ENCODE peak calls at places on chromosomes 12 and 14, in nine cellular contexts. One of them, this sample, is unnamed.

GRCh38 chr14:39203659-39204606 is 28.9 kb downstream of the PNN start:
- DNase-seq in LHCN-M2: no peak
- DNase-seq in lower leg skin: no peak
- DNase-seq in naive B cell: no peak
- DNase-seq in cardiac muscle cell: no peak
- DNase-seq in H7: no peak
- DNase-seq in M059J: peak
- DNase-seq in tibial artery: no peak
- DNase-seq in activated T-helper 9 cell treated with anti-CD3 and anti-CD28 coated beads, Interleukin-2, amount 50 U/mL, for 16 hours: no peak
- DNase-seq in this sample: no peak

GRCh38 chr12:109959411-109960093 is 36.6 kb downstream of the GIT2 start:
- DNase-seq in LHCN-M2: no peak
- DNase-seq in lower leg skin: no peak
- DNase-seq in naive B cell: no peak
- DNase-seq in cardiac muscle cell: no peak
- DNase-seq in H7: no peak
- DNase-seq in M059J: no peak
- DNase-seq in tibial artery: no peak
- DNase-seq in activated T-helper 9 cell treated with anti-CD3 and anti-CD28 coated beads, Interleukin-2, amount 50 U/mL, for 16 hours: no peak
- DNase-seq in this sample: no peak

GRCh38 chr12:40622246-40622838 is 69.9 kb upstream of the CNTN1 start:
- DNase-seq in LHCN-M2: peak
- DNase-seq in lower leg skin: peak
- DNase-seq in naive B cell: no peak
- DNase-seq in cardiac muscle cell: peak
- DNase-seq in H7: peak
- DNase-seq in M059J: peak
- DNase-seq in tibial artery: peak
- DNase-seq in activated T-helper 9 cell treated with anti-CD3 and anti-CD28 coated beads, Interleukin-2, amount 50 U/mL, for 16 hours: no peak
- DNase-seq in this sample: peak

GRCh38 chr12:62792526-62792925 is 142.4 kb downstream of the PPM1H start:
- DNase-seq in LHCN-M2: no peak
- DNase-seq in lower leg skin: no peak
- DNase-seq in naive B cell: no peak
- DNase-seq in cardiac muscle cell: no peak
- DNase-seq in H7: no peak
- DNase-seq in M059J: no peak
- DNase-seq in tibial artery: no peak
- DNase-seq in activated T-helper 9 cell treated with anti-CD3 and anti-CD28 coated beads, Interleukin-2, amount 50 U/mL, for 16 hours: no peak
- DNase-seq in this sample: no peak

GRCh38 chr12:29286081-29286800 is 94.7 kb downstream of the ERGIC2 start:
- DNase-seq in LHCN-M2: no peak
- DNase-seq in lower leg skin: no peak
- DNase-seq in naive B cell: no peak
- DNase-seq in cardiac muscle cell: peak
- DNase-seq in H7: no peak
- DNase-seq in M059J: peak
- DNase-seq in tibial artery: no peak
- DNase-seq in activated T-helper 9 cell treated with anti-CD3 and anti-CD28 coated beads, Interleukin-2, amount 50 U/mL, for 16 hours: no peak
- DNase-seq in this sample: no peak

GRCh38 chr12:117167769-117168168 is 22.5 kb downstream of the FBXO21 start:
- DNase-seq in LHCN-M2: no peak
- DNase-seq in lower leg skin: no peak
- DNase-seq in naive B cell: no peak
- DNase-seq in cardiac muscle cell: no peak
- DNase-seq in H7: no peak
- DNase-seq in M059J: no peak
- DNase-seq in tibial artery: no peak
- DNase-seq in activated T-helper 9 cell treated with anti-CD3 and anti-CD28 coated beads, Interleukin-2, amount 50 U/mL, for 16 hours: no peak
- DNase-seq in this sample: no peak

GRCh38 chr12:104354167-104354867 is 50.8 kb downstream of the EID3 start:
- DNase-seq in LHCN-M2: no peak
- DNase-seq in lower leg skin: peak
- DNase-seq in naive B cell: no peak
- DNase-seq in cardiac muscle cell: no peak
- DNase-seq in H7: no peak
- DNase-seq in M059J: no peak
- DNase-seq in tibial artery: no peak
- DNase-seq in activated T-helper 9 cell treated with anti-CD3 and anti-CD28 coated beads, Interleukin-2, amount 50 U/mL, for 16 hours: no peak
- DNase-seq in this sample: no peak

GRCh38 chr14:85528882-85529585 is 910 bp upstream of the FLRT2 start:
- DNase-seq in LHCN-M2: peak
- DNase-seq in lower leg skin: peak
- DNase-seq in naive B cell: no peak
- DNase-seq in cardiac muscle cell: peak
- DNase-seq in H7: peak
- DNase-seq in M059J: no peak
- DNase-seq in tibial artery: no peak
- DNase-seq in activated T-helper 9 cell treated with anti-CD3 and anti-CD28 coated beads, Interleukin-2, amount 50 U/mL, for 16 hours: no peak
- DNase-seq in this sample: no peak

GRCh38 chr12:122040579-122041386 is 19.1 kb downstream of the BCL7A start:
- DNase-seq in LHCN-M2: no peak
- DNase-seq in lower leg skin: no peak
- DNase-seq in naive B cell: no peak
- DNase-seq in cardiac muscle cell: no peak
- DNase-seq in H7: no peak
- DNase-seq in M059J: no peak
- DNase-seq in tibial artery: no peak
- DNase-seq in activated T-helper 9 cell treated with anti-CD3 and anti-CD28 coated beads, Interleukin-2, amount 50 U/mL, for 16 hours: no peak
- DNase-seq in this sample: no peak

GRCh38 chr12:57517187-57517586 is 3.1 kb downstream of the DDIT3 start:
- DNase-seq in LHCN-M2: peak
- DNase-seq in lower leg skin: no peak
- DNase-seq in naive B cell: no peak
- DNase-seq in cardiac muscle cell: peak
- DNase-seq in H7: no peak
- DNase-seq in M059J: peak
- DNase-seq in tibial artery: no peak
- DNase-seq in activated T-helper 9 cell treated with anti-CD3 and anti-CD28 coated beads, Interleukin-2, amount 50 U/mL, for 16 hours: no peak
- DNase-seq in this sample: no peak

GRCh38 chr12:3604750-3605638 is 114.0 kb downstream of the PRMT8 start:
- DNase-seq in LHCN-M2: no peak
- DNase-seq in lower leg skin: no peak
- DNase-seq in naive B cell: no peak
- DNase-seq in cardiac muscle cell: peak
- DNase-seq in H7: peak
- DNase-seq in M059J: peak
- DNase-seq in tibial artery: no peak
- DNase-seq in activated T-helper 9 cell treated with anti-CD3 and anti-CD28 coated beads, Interleukin-2, amount 50 U/mL, for 16 hours: no peak
- DNase-seq in this sample: no peak

GRCh38 chr14:95840094-95840493 is 36.5 kb upstream of the TUNAR start:
- DNase-seq in LHCN-M2: no peak
- DNase-seq in lower leg skin: no peak
- DNase-seq in naive B cell: no peak
- DNase-seq in cardiac muscle cell: no peak
- DNase-seq in H7: no peak
- DNase-seq in M059J: no peak
- DNase-seq in tibial artery: no peak
- DNase-seq in activated T-helper 9 cell treated with anti-CD3 and anti-CD28 coated beads, Interleukin-2, amount 50 U/mL, for 16 hours: no peak
- DNase-seq in this sample: no peak

GRCh38 chr12:28998662-28999120 is 150.4 kb upstream of the FAR2 start:
- DNase-seq in LHCN-M2: peak
- DNase-seq in lower leg skin: no peak
- DNase-seq in naive B cell: no peak
- DNase-seq in cardiac muscle cell: peak
- DNase-seq in H7: no peak
- DNase-seq in M059J: peak
- DNase-seq in tibial artery: no peak
- DNase-seq in activated T-helper 9 cell treated with anti-CD3 and anti-CD28 coated beads, Interleukin-2, amount 50 U/mL, for 16 hours: no peak
- DNase-seq in this sample: no peak

GRCh38 chr14:69357544-69358200 is 40.4 kb downstream of the ERH start:
- DNase-seq in LHCN-M2: no peak
- DNase-seq in lower leg skin: peak
- DNase-seq in naive B cell: no peak
- DNase-seq in cardiac muscle cell: no peak
- DNase-seq in H7: no peak
- DNase-seq in M059J: no peak
- DNase-seq in tibial artery: no peak
- DNase-seq in activated T-helper 9 cell treated with anti-CD3 and anti-CD28 coated beads, Interleukin-2, amount 50 U/mL, for 16 hours: no peak
- DNase-seq in this sample: no peak

GRCh38 chr14:24940213-24940783 is 109.6 kb downstream of the STXBP6 start:
- DNase-seq in LHCN-M2: no peak
- DNase-seq in lower leg skin: no peak
- DNase-seq in naive B cell: no peak
- DNase-seq in cardiac muscle cell: no peak
- DNase-seq in H7: no peak
- DNase-seq in M059J: no peak
- DNase-seq in tibial artery: no peak
- DNase-seq in activated T-helper 9 cell treated with anti-CD3 and anti-CD28 coated beads, Interleukin-2, amount 50 U/mL, for 16 hours: no peak
- DNase-seq in this sample: no peak

GRCh38 chr12:121711925-121712461 is 559 bp upstream of the TMEM120B start:
- DNase-seq in LHCN-M2: peak
- DNase-seq in lower leg skin: peak
- DNase-seq in naive B cell: no peak
- DNase-seq in cardiac muscle cell: peak
- DNase-seq in H7: no peak
- DNase-seq in M059J: peak
- DNase-seq in tibial artery: no peak
- DNase-seq in activated T-helper 9 cell treated with anti-CD3 and anti-CD28 coated beads, Interleukin-2, amount 50 U/mL, for 16 hours: no peak
- DNase-seq in this sample: peak

GRCh38 chr12:88638956-88639355 is 58.7 kb upstream of the KITLG start:
- DNase-seq in LHCN-M2: peak
- DNase-seq in lower leg skin: no peak
- DNase-seq in naive B cell: no peak
- DNase-seq in cardiac muscle cell: peak
- DNase-seq in H7: no peak
- DNase-seq in M059J: no peak
- DNase-seq in tibial artery: no peak
- DNase-seq in activated T-helper 9 cell treated with anti-CD3 and anti-CD28 coated beads, Interleukin-2, amount 50 U/mL, for 16 hours: no peak
- DNase-seq in this sample: no peak

GRCh38 chr14:95346820-95347219 is 27.1 kb upstream of the CLMN start:
- DNase-seq in LHCN-M2: peak
- DNase-seq in lower leg skin: no peak
- DNase-seq in naive B cell: no peak
- DNase-seq in cardiac muscle cell: no peak
- DNase-seq in H7: peak
- DNase-seq in M059J: peak
- DNase-seq in tibial artery: no peak
- DNase-seq in activated T-helper 9 cell treated with anti-CD3 and anti-CD28 coated beads, Interleukin-2, amount 50 U/mL, for 16 hours: no peak
- DNase-seq in this sample: no peak

This sample was measured in tibial nerve.